ENCODE peak calls at places on chromosome 19, in seven cellular contexts. One of them, this sample, is unnamed.
A peak's percentile ranks its signal among the peaks of the same experiment; 100 is the strongest.

GRCh38 chr19:5993516-5994406 is 15.8 kb upstream of the RANBP3 start:
- DNase-seq in stomach: peak; percentile 46
- DNase-seq in testis: peak; percentile 81
- DNase-seq in transverse colon: no peak
- DNase-seq in ovary: no peak
- DNase-seq in body of pancreas: no peak
- DNase-seq in tibial nerve: no peak
- DNase-seq in this sample: no peak

GRCh38 chr19:54431255-54431838 is 16.1 kb downstream of the TTYH1 start:
- DNase-seq in stomach: peak; percentile 80
- DNase-seq in testis: peak; percentile 70
- DNase-seq in transverse colon: peak; percentile 28
- DNase-seq in ovary: no peak
- DNase-seq in body of pancreas: peak; percentile 95
- DNase-seq in tibial nerve: no peak
- DNase-seq in this sample: peak; percentile 59

GRCh38 chr19:58318297-58318696 is 8.5 kb upstream of the ZSCAN22 start:
- DNase-seq in stomach: no peak
- DNase-seq in testis: no peak
- DNase-seq in transverse colon: no peak
- DNase-seq in ovary: no peak
- DNase-seq in body of pancreas: no peak
- DNase-seq in tibial nerve: no peak
- DNase-seq in this sample: no peak

GRCh38 chr19:10517361-10517759 is at the start of gene S1PR5:
- DNase-seq in stomach: no peak
- DNase-seq in testis: no peak
- DNase-seq in transverse colon: no peak
- DNase-seq in ovary: no peak
- DNase-seq in body of pancreas: peak; percentile 47
- DNase-seq in tibial nerve: no peak
- DNase-seq in this sample: no peak

GRCh38 chr19:47419789-47420188 is 462 bp upstream of the MEIS3 start:
- DNase-seq in stomach: no peak
- DNase-seq in testis: no peak
- DNase-seq in transverse colon: no peak
- DNase-seq in ovary: no peak
- DNase-seq in body of pancreas: no peak
- DNase-seq in tibial nerve: no peak
- DNase-seq in this sample: no peak

GRCh38 chr19:51440846-51441409 is 17.3 kb downstream of the SIGLEC8 start:
- DNase-seq in stomach: no peak
- DNase-seq in testis: peak; percentile 59
- DNase-seq in transverse colon: no peak
- DNase-seq in ovary: no peak
- DNase-seq in body of pancreas: no peak
- DNase-seq in tibial nerve: no peak
- DNase-seq in this sample: peak; percentile 34

GRCh38 chr19:18436651-18437478 is 1.1 kb downstream of the ISYNA1 start:
- DNase-seq in stomach: peak; percentile 75
- DNase-seq in testis: peak; percentile 92
- DNase-seq in transverse colon: peak; percentile 86
- DNase-seq in ovary: peak; percentile 92
- DNase-seq in body of pancreas: peak; percentile 83
- DNase-seq in tibial nerve: peak; percentile 60
- DNase-seq in this sample: peak; percentile 85

GRCh38 chr19:1076951-1077350 is 10.0 kb downstream of the ARHGAP45 start:
- DNase-seq in stomach: peak; percentile 92
- DNase-seq in testis: no peak
- DNase-seq in transverse colon: peak; percentile 89
- DNase-seq in ovary: peak; percentile 25
- DNase-seq in body of pancreas: peak; percentile 76
- DNase-seq in tibial nerve: no peak
- DNase-seq in this sample: peak; percentile 65

GRCh38 chr19:3672993-3673392 is 27.3 kb downstream of the PIP5K1C start:
- DNase-seq in stomach: no peak
- DNase-seq in testis: no peak
- DNase-seq in transverse colon: no peak
- DNase-seq in ovary: no peak
- DNase-seq in body of pancreas: no peak
- DNase-seq in tibial nerve: no peak
- DNase-seq in this sample: no peak

GRCh38 chr19:6423499-6424189 is 967 bp downstream of the KHSRP start:
- DNase-seq in stomach: no peak
- DNase-seq in testis: peak; percentile 65
- DNase-seq in transverse colon: peak; percentile 39
- DNase-seq in ovary: peak; percentile 52
- DNase-seq in body of pancreas: peak; percentile 32
- DNase-seq in tibial nerve: no peak
- DNase-seq in this sample: peak; percentile 63

GRCh38 chr19:9854282-9854846 is 19.2 kb downstream of the PIN1 start:
- DNase-seq in stomach: no peak
- DNase-seq in testis: no peak
- DNase-seq in transverse colon: no peak
- DNase-seq in ovary: no peak
- DNase-seq in body of pancreas: no peak
- DNase-seq in tibial nerve: no peak
- DNase-seq in this sample: no peak

GRCh38 chr19:10009269-10009665 is 1.0 kb downstream of the COL5A3 start:
- DNase-seq in stomach: peak; percentile 28
- DNase-seq in testis: peak; percentile 74
- DNase-seq in transverse colon: peak; percentile 59
- DNase-seq in ovary: peak; percentile 89
- DNase-seq in body of pancreas: peak; percentile 50
- DNase-seq in tibial nerve: peak; percentile 67
- DNase-seq in this sample: peak; percentile 56

GRCh38 chr19:34639491-34640085 is 37.4 kb downstream of the SCGB2B2 start:
- DNase-seq in stomach: peak; percentile 60
- DNase-seq in testis: peak; percentile 58
- DNase-seq in transverse colon: peak; percentile 40
- DNase-seq in ovary: no peak
- DNase-seq in body of pancreas: peak; percentile 73
- DNase-seq in tibial nerve: peak; percentile 27
- DNase-seq in this sample: peak; percentile 60

GRCh38 chr19:48999481-49000325 is 6.0 kb downstream of the RUVBL2 start:
- DNase-seq in stomach: peak; percentile 65
- DNase-seq in testis: peak; percentile 62
- DNase-seq in transverse colon: peak; percentile 69
- DNase-seq in ovary: no peak
- DNase-seq in body of pancreas: peak; percentile 54
- DNase-seq in tibial nerve: no peak
- DNase-seq in this sample: peak; percentile 58

GRCh38 chr19:31545766-31546165 is 196.5 kb upstream of the TSHZ3 start:
- DNase-seq in stomach: no peak
- DNase-seq in testis: no peak
- DNase-seq in transverse colon: no peak
- DNase-seq in ovary: no peak
- DNase-seq in body of pancreas: no peak
- DNase-seq in tibial nerve: no peak
- DNase-seq in this sample: no peak

GRCh38 chr19:31546561-31546960 is 197.3 kb upstream of the TSHZ3 start:
- DNase-seq in stomach: no peak
- DNase-seq in testis: no peak
- DNase-seq in transverse colon: no peak
- DNase-seq in ovary: no peak
- DNase-seq in body of pancreas: no peak
- DNase-seq in tibial nerve: no peak
- DNase-seq in this sample: no peak

GRCh38 chr19:31541396-31541795 is 192.2 kb upstream of the TSHZ3 start:
- DNase-seq in stomach: no peak
- DNase-seq in testis: no peak
- DNase-seq in transverse colon: no peak
- DNase-seq in ovary: no peak
- DNase-seq in body of pancreas: no peak
- DNase-seq in tibial nerve: no peak
- DNase-seq in this sample: no peak

GRCh38 chr19:31539386-31539785 is 190.2 kb upstream of the TSHZ3 start:
- DNase-seq in stomach: no peak
- DNase-seq in testis: no peak
- DNase-seq in transverse colon: no peak
- DNase-seq in ovary: no peak
- DNase-seq in body of pancreas: no peak
- DNase-seq in tibial nerve: no peak
- DNase-seq in this sample: no peak

GRCh38 chr19:31543456-31543855 is 194.2 kb upstream of the TSHZ3 start:
- DNase-seq in stomach: no peak
- DNase-seq in testis: no peak
- DNase-seq in transverse colon: no peak
- DNase-seq in ovary: no peak
- DNase-seq in body of pancreas: no peak
- DNase-seq in tibial nerve: no peak
- DNase-seq in this sample: no peak
- TF ChIP-seq POLR2A in stomach: no peak
- TF ChIP-seq POLR2A in testis: no peak
- TF ChIP-seq POLR2A in transverse colon: no peak
- TF ChIP-seq POLR2A in ovary: no peak
- TF ChIP-seq POLR2A in body of pancreas: no peak
- TF ChIP-seq POLR2A in tibial nerve: no peak
- TF ChIP-seq POLR2A in this sample: no peak

GRCh38 chr19:40279761-40280607 is 5.2 kb downstream of the AKT2 start:
- DNase-seq in stomach: no peak
- DNase-seq in testis: no peak
- DNase-seq in transverse colon: no peak
- DNase-seq in ovary: no peak
- DNase-seq in body of pancreas: no peak
- DNase-seq in tibial nerve: no peak
- DNase-seq in this sample: no peak
- H3K4me1 ChIP-seq in stomach: peaks cover 92% of the 10 kb centered on the region
- H3K4me1 ChIP-seq in testis: peaks cover 84% of the 10 kb centered on the region
- H3K4me1 ChIP-seq in transverse colon: peaks cover 61% of the 10 kb centered on the region
- H3K4me1 ChIP-seq in ovary: peaks cover 63% of the 10 kb centered on the region
- H3K4me1 ChIP-seq in body of pancreas: peaks cover 83% of the 10 kb centered on the region
- H3K4me1 ChIP-seq in tibial nerve: peaks cover 67% of the 10 kb centered on the region
- H3K4me1 ChIP-seq in this sample: peaks cover 38% of the 10 kb centered on the region

GRCh38 chr19:12867120-12868099 is 13.8 kb downstream of the DNASE2 start:
- DNase-seq in stomach: peak; percentile 73
- DNase-seq in testis: peak; percentile 68
- DNase-seq in transverse colon: peak; percentile 76
- DNase-seq in ovary: peak; percentile 88
- DNase-seq in body of pancreas: peak; percentile 70
- DNase-seq in tibial nerve: no peak
- DNase-seq in this sample: peak; percentile 56
- TF ChIP-seq POLR2A in stomach: no peak
- TF ChIP-seq POLR2A in testis: no peak
- TF ChIP-seq POLR2A in transverse colon: no peak
- TF ChIP-seq POLR2A in ovary: no peak
- TF ChIP-seq POLR2A in body of pancreas: no peak
- TF ChIP-seq POLR2A in tibial nerve: no peak
- TF ChIP-seq POLR2A in this sample: no peak

DNA sequence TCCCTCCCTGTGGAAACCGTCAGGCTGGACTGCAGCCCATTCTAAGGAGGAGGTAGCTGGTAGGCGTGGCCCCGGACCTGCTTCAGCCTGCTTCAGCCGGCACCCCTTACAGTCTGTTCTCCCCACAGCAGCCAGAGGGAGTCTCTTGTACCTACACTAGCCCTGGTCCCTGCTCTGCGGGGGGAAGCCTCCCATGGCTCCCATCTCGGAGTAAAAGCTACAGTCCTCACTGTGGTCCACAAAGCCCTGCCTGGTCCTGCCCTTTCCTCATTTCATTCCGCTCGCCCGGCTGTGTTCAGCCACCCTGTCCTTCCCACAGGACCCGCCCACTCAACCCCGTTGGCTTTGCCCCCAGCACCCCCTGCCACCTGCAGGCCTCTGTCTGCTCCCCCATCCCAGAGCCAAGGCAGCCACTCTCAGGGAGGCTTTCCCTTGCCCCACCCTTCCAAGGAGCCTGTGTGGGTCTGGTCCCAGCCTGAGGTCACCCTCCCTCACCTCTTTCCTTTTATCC is 1.3 kb downstream of the PGLYRP1 start:
- DNase-seq in stomach: peak; percentile 46
- DNase-seq in testis: no peak
- DNase-seq in transverse colon: peak; percentile 29
- DNase-seq in ovary: no peak
- DNase-seq in body of pancreas: no peak
- DNase-seq in tibial nerve: no peak
- DNase-seq in this sample: no peak
- H3K4me1 ChIP-seq in stomach: peaks cover 15% of the 10 kb centered on the region
- H3K4me1 ChIP-seq in testis: no peaks in the 10 kb centered on the region
- H3K4me1 ChIP-seq in transverse colon: peaks cover 4% of the 10 kb centered on the region
- H3K4me1 ChIP-seq in ovary: no peaks in the 10 kb centered on the region
- H3K4me1 ChIP-seq in body of pancreas: peaks cover 3% of the 10 kb centered on the region
- H3K4me1 ChIP-seq in tibial nerve: peaks cover 3% of the 10 kb centered on the region
- H3K4me1 ChIP-seq in this sample: no peaks in the 10 kb centered on the region

GRCh38 chr19:4707956-4708650 is 15.5 kb downstream of the DPP9 start:
- DNase-seq in stomach: peak; percentile 85
- DNase-seq in testis: peak; percentile 38
- DNase-seq in transverse colon: peak; percentile 36
- DNase-seq in ovary: no peak
- DNase-seq in body of pancreas: peak; percentile 77
- DNase-seq in tibial nerve: no peak
- DNase-seq in this sample: peak; percentile 38

GRCh38 chr19:4707322-4707721 is 16.3 kb downstream of the DPP9 start:
- DNase-seq in stomach: no peak
- DNase-seq in testis: no peak
- DNase-seq in transverse colon: no peak
- DNase-seq in ovary: no peak
- DNase-seq in body of pancreas: no peak
- DNase-seq in tibial nerve: no peak
- DNase-seq in this sample: peak; percentile 48

GRCh38 chr19:4710281-4710600 is 13.4 kb downstream of the DPP9 start:
- DNase-seq in stomach: no peak
- DNase-seq in testis: no peak
- DNase-seq in transverse colon: no peak
- DNase-seq in ovary: no peak
- DNase-seq in body of pancreas: no peak
- DNase-seq in tibial nerve: no peak
- DNase-seq in this sample: no peak

GRCh38 chr19:4711211-4711610 is 12.4 kb downstream of the DPP9 start:
- DNase-seq in stomach: no peak
- DNase-seq in testis: no peak
- DNase-seq in transverse colon: no peak
- DNase-seq in ovary: no peak
- DNase-seq in body of pancreas: no peak
- DNase-seq in tibial nerve: no peak
- DNase-seq in this sample: no peak

DNA sequence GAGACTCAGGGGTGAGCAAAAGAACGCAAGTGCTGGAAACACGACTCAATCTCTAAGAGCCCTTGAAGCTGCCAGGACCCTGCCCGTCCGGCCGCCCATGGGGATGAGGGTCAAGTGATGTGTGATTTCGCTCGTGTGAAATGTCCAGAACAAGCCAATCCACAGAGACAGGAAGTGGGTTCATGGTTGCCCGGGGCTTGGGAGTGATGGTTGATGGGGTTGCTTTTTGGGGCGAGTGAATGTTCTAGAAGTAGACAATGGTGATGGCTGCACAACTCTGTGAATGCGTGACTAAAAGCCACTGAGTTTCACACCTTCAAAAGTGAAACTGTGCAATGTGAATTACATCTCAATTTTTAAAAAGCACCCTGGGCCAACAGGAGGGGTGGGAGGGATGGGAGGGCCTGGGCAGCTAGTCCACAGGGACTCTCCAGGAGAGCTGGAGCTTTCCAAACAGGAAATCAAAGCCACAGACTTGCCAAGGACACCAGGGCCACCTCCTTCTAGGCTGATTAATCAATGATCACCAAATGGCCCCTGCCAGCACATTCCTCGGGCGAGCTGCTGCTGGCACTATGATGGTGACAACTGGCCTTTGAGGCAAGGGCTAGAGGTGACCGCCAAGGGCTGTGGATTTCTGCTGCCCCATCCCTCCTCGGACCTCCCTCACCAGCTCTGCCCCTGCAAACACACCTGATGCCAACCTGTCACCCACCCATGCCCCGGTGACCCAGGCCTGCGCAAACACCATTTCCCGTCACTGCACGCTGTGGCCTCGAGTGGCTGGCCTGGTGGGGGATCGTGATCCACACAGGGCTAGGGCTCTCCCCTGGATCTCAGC is 14.0 kb downstream of the DPP9 start:
- DNase-seq in stomach: peak; percentile 81
- DNase-seq in testis: no peak
- DNase-seq in transverse colon: no peak
- DNase-seq in ovary: no peak
- DNase-seq in body of pancreas: peak; percentile 86
- DNase-seq in tibial nerve: no peak
- DNase-seq in this sample: peak; percentile 65
- TF ChIP-seq POLR2A in stomach: no peak
- TF ChIP-seq POLR2A in testis: no peak
- TF ChIP-seq POLR2A in transverse colon: no peak
- TF ChIP-seq POLR2A in ovary: no peak
- TF ChIP-seq POLR2A in body of pancreas: no peak
- TF ChIP-seq POLR2A in tibial nerve: no peak
- TF ChIP-seq POLR2A in this sample: no peak

This sample was measured in adrenal gland.